ENCODE peak calls at places on chromosomes 13 and 19, in eight cellular contexts. I is SW480; T is cardiac muscle cell; N is coronary artery; R is T-helper 1 cell; W is stimulated activated CD8-positive, alpha-beta memory T cell treated with anti-CD3 and anti-CD28 coated beads, Interleukin-12 subunit alpha, Interleukin-12 subunit beta, amount 100 ng/mL, for 4 hours; A is iris pigment epithelial cell; M is choroid plexus epithelial cell. U is an unnamed sample.

GRCh38 chr19:2114821-2115220 is 18.1 kb downstream of the IZUMO4 start:
- DNase-seq in I (no peak), T (no peak), N (no peak), R (no peak), W (no peak), A (no peak), M (no peak), U (no peak)

GRCh38 chr19:42569193-42569592 is 25.5 kb downstream of the CEACAM8 start:
- DNase-seq in I (no peak), T (no peak), N (no peak), R (no peak), W (no peak), A (no peak), M (no peak), U (no peak)

GRCh38 chr19:44611812-44612295 is 1.5 kb upstream of the IGSF23 start:
- DNase-seq in I (no peak), T (no peak), N (no peak), R (no peak), W (no peak), A (no peak), M (no peak), U (no peak)

GRCh38 chr19:38838208-38838985 is 6.8 kb upstream of the ECH1 start:
- DNase-seq in I (peak), T (no peak), N (no peak), R (no peak), W (peak), A (peak), M (peak), U (no peak)

GRCh38 chr19:44905437-44906160 is at the start of gene APOE:
- DNase-seq in I (peak), T (peak), N (no peak), R (no peak), W (no peak), A (no peak), M (peak), U (no peak)

GRCh38 chr19:50358483-50359431 is 6.7 kb downstream of the NAPSA start:
- DNase-seq in I (no peak), T (peak), N (no peak), R (peak), W (peak), A (no peak), M (peak), U (peak)

GRCh38 chr13:33514362-33514761 is 228.8 kb upstream of the STARD13 start:
- DNase-seq in I (no peak), T (no peak), N (no peak), R (no peak), W (no peak), A (no peak), M (no peak), U (no peak)

GRCh38 chr13:110113284-110113764 is 193.6 kb downstream of the COL4A1 start:
- DNase-seq in I (no peak), T (peak), N (peak), R (no peak), W (no peak), A (peak), M (peak), U (no peak)

GRCh38 chr13:99199541-99200432 is 867 bp upstream of the UBAC2 start:
- DNase-seq in I (no peak), T (no peak), N (no peak), R (no peak), W (no peak), A (peak), M (peak), U (no peak)

GRCh38 chr13:44340508-44340907 is 33.1 kb upstream of the SERP2 start:
- DNase-seq in I (no peak), T (no peak), N (no peak), R (no peak), W (no peak), A (no peak), M (no peak), U (no peak)

GRCh38 chr13:106105153-106105552 is 430.3 kb downstream of the EFNB2 start:
- DNase-seq in I (peak), T (no peak), N (no peak), R (no peak), W (no peak), A (peak), M (no peak), U (no peak)

GRCh38 chr19:46610851-46611770 is 10.0 kb downstream of the CALM3 start:
- DNase-seq in I (peak), T (peak), N (no peak), R (peak), W (no peak), A (peak), M (peak), U (no peak)

GRCh38 chr19:8452446-8453123 is 7.8 kb downstream of the HNRNPM start:
- DNase-seq in I (no peak), T (no peak), N (no peak), R (no peak), W (no peak), A (no peak), M (no peak), U (no peak)

GRCh38 chr19:54739587-54740497 is 1.5 kb downstream of the KIR2DL3 start:
- DNase-seq in I (no peak), T (no peak), N (no peak), R (no peak), W (no peak), A (no peak), M (no peak), U (no peak)

GRCh38 chr13:87954116-87954515 is 282.9 kb downstream of the SLITRK5 start:
- DNase-seq in I (no peak), T (peak), N (no peak), R (no peak), W (no peak), A (no peak), M (no peak), U (no peak)

GRCh38 chr19:48169585-48169973 is 565 bp downstream of the LIG1 start:
- DNase-seq in I (peak), T (peak), N (peak), R (peak), W (peak), A (peak), M (peak), U (peak)

GRCh38 chr19:12784871-12785430 is 6.3 kb upstream of the JUNB start:
- DNase-seq in I (peak), T (peak), N (no peak), R (peak), W (peak), A (no peak), M (peak), U (no peak)

GRCh38 chr19:46181386-46181774 is 33.3 kb downstream of the IGFL2 start:
- DNase-seq in I (no peak), T (peak), N (no peak), R (peak), W (no peak), A (peak), M (peak), U (no peak)

GRCh38 chr19:50728084-50728737 is 5.0 kb downstream of the CLEC11A start:
- DNase-seq in I (no peak), T (peak), N (no peak), R (peak), W (peak), A (peak), M (peak), U (no peak)

GRCh38 chr19:3919793-3920192 is 13.1 kb upstream of the NMRK2 start:
- DNase-seq in I (no peak), T (no peak), N (no peak), R (no peak), W (no peak), A (no peak), M (no peak), U (no peak)

GRCh38 chr13:100461309-100462035 is 127.1 kb downstream of the GGACT start:
- DNase-seq in I (peak), T (no peak), N (no peak), R (no peak), W (no peak), A (peak), M (no peak), U (no peak)

GRCh38 chr19:34181111-34181864 is 9.0 kb downstream of the LSM14A start:
- DNase-seq in I (no peak), T (no peak), N (no peak), R (no peak), W (no peak), A (peak), M (no peak), U (no peak)